ENCODE peak calls at places on chromosome 2, in five cellular contexts. J is neural progenitor cell, C is PC-9, Q is HCT116, P is GM23248. T is an unnamed sample.
A peak's percentile ranks its signal among the peaks of the same experiment; 100 is the strongest.

GRCh38 chr2:169362346-169363026 is at the start of gene LRP2:
- DNase-seq in J (peak; percentile 74), C (no peak), Q (no peak), P (peak; percentile 19), T (no peak)

GRCh38 chr2:162914161-162914560 is 75.6 kb upstream of the KCNH7 start:
- DNase-seq in J (no peak), C (no peak), Q (no peak), P (no peak), T (peak; percentile 45)

GRCh38 chr2:241234962-241235361 is 46.5 kb downstream of the ANO7 start:
- DNase-seq in J (no peak), C (no peak), Q (no peak), P (no peak), T (no peak)

GRCh38 chr2:22958281-22958680 is 426.7 kb upstream of the KLHL29 start:
- DNase-seq in J (no peak), C (no peak), Q (no peak), P (no peak), T (no peak)

GRCh38 chr2:191691016-191691725 is 13.2 kb downstream of the NABP1 start:
- DNase-seq in J (peak; percentile 60), C (peak; percentile 71), Q (peak; percentile 61), P (peak; percentile 88), T (peak; percentile 79)

GRCh38 chr2:169476459-169476858 is 2.8 kb upstream of the BBS5 start:
- DNase-seq in J (no peak), C (peak; percentile 83), Q (peak; percentile 21), P (peak; percentile 19), T (peak; percentile 15)

GRCh38 chr2:236317938-236318396 is 53.8 kb upstream of the ASB18 start:
- DNase-seq in J (no peak), C (no peak), Q (no peak), P (no peak), T (no peak)

GRCh38 chr2:209933499-209934458 is 68.7 kb upstream of the RPE start:
- DNase-seq in J (no peak), C (no peak), Q (no peak), P (peak; percentile 85), T (peak; percentile 92)

GRCh38 chr2:238216651-238217184 is 13.2 kb upstream of the ILKAP start:
- DNase-seq in J (no peak), C (no peak), Q (no peak), P (no peak), T (no peak)

GRCh38 chr2:6202756-6203155 is 510.6 kb downstream of the SOX11 start:
- DNase-seq in J (no peak), C (peak; percentile 93), Q (no peak), P (no peak), T (no peak)

GRCh38 chr2:106157416-106157815 is 36.7 kb downstream of the UXS1 start:
- DNase-seq in J (no peak), C (no peak), Q (no peak), P (no peak), T (no peak)

GRCh38 chr2:66929632-66930385 is 467.3 kb upstream of the ETAA1 start:
- DNase-seq in J (no peak), C (peak; percentile 80), Q (no peak), P (peak; percentile 81), T (peak; percentile 85)

GRCh38 chr2:217858519-217859466 is 144.0 kb downstream of the TNS1 start:
- DNase-seq in J (peak; percentile 75), C (no peak), Q (no peak), P (peak; percentile 98), T (peak; percentile 94)

GRCh38 chr2:65997941-65998340 is 437.0 kb upstream of the MEIS1 start:
- DNase-seq in J (no peak), C (no peak), Q (no peak), P (no peak), T (no peak)

GRCh38 chr2:19747310-19748072 is 154.3 kb downstream of the TTC32 start:
- DNase-seq in J (no peak), C (no peak), Q (no peak), P (peak; percentile 76), T (no peak)

GRCh38 chr2:120552800-120553471 is 182.7 kb upstream of the GLI2 start:
- DNase-seq in J (peak; percentile 92), C (peak; percentile 90), Q (peak; percentile 84), P (peak; percentile 64), T (peak; percentile 80)

GRCh38 chr2:71545572-71546274 is 92.4 kb downstream of the DYSF start:
- DNase-seq in J (peak; percentile 80), C (peak; percentile 48), Q (peak; percentile 57), P (peak; percentile 71), T (peak; percentile 65)

GRCh38 chr2:75464348-75464946 is 96.3 kb downstream of the EVA1A start:
- DNase-seq in J (no peak), C (no peak), Q (peak; percentile 3), P (peak; percentile 58), T (peak; percentile 53)

GRCh38 chr2:43391159-43391876 is 164.9 kb upstream of the ZFP36L2 start:
- DNase-seq in J (no peak), C (no peak), Q (no peak), P (no peak), T (no peak)

GRCh38 chr2:178194600-178195389 is 483 bp downstream of the OSBPL6 start:
- DNase-seq in J (peak; percentile 77), C (no peak), Q (no peak), P (peak; percentile 86), T (peak; percentile 70)

GRCh38 chr2:199848323-199848722 is 2.7 kb downstream of the FTCDNL1 start:
- DNase-seq in J (no peak), C (no peak), Q (no peak), P (no peak), T (no peak)

GRCh38 chr2:170371231-170371630 is 193.3 kb downstream of the MYO3B start:
- DNase-seq in J (no peak), C (no peak), Q (no peak), P (no peak), T (no peak)

GRCh38 chr2:16155351-16156145 is 215.2 kb downstream of the MYCN start:
- DNase-seq in J (no peak), C (no peak), Q (no peak), P (no peak), T (no peak)

GRCh38 chr2:23456881-23457760 is 72.1 kb downstream of the KLHL29 start:
- DNase-seq in J (no peak), C (no peak), Q (no peak), P (peak; percentile 84), T (peak; percentile 48)

GRCh38 chr2:205730191-205730590 is 47.9 kb downstream of the NRP2 start:
- DNase-seq in J (no peak), C (no peak), Q (no peak), P (no peak), T (no peak)
- H3K27ac ChIP-seq in J (no peak overlapping the region), C (no peak overlapping the region), Q (no peak overlapping the region), P (no peak overlapping the region), T (no peak overlapping the region)

GRCh38 chr2:222303045-222303827 is 4.4 kb upstream of the PAX3 start:
- DNase-seq in J (peak; percentile 43), C (no peak), Q (no peak), P (no peak), T (no peak)

GRCh38 chr2:222305510-222306392 is 7.0 kb upstream of the PAX3 start:
- DNase-seq in J (peak; percentile 84), C (no peak), Q (no peak), P (peak; percentile 37), T (peak; percentile 33)

GRCh38 chr2:222303828-222304736 is 5.3 kb upstream of the PAX3 start:
- DNase-seq in J (peak; percentile 62), C (no peak), Q (no peak), P (no peak), T (no peak)

GRCh38 chr2:222306393-222307137 is 7.8 kb upstream of the PAX3 start:
- DNase-seq in J (peak; percentile 30), C (no peak), Q (no peak), P (no peak), T (no peak)

DNA sequence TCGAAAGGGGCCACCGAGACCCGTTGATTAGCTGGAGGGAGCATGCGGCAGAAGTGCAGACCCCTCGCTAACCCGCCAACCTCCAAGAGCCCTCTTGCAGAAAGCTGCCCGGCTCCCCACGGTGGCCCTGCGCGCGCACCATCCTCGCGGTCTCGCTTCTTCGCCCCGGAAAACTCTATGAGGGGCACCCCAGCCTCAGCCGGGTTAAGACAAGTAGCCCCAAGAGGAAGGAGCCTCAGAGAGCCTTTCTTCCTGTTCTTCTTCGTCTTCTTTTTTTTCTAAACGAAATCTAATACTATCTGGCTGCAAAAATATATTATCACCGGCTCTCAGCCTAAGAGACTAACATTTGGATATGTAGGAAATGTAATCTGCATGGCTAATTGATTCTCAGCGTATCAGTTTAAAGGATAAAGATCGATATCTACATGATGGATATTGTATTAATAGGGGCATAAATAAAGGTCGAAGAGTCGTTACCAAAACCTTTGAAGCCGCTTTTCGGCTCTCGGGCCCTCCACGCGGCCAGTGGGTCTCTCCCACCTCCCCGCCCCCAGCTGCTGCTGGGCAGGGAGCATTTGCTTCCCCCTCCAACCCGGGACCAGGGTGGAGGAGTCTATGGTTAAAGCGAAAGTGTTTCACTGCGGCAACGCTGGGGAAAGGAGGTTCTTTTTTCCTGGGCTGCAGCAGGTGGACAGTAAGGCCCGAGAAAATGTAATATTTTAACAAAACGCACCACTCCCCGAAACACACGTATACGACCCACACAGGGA is 6.1 kb upstream of the PAX3 start:
- DNase-seq in J (peak; percentile 62), C (no peak), Q (no peak), P (no peak), T (no peak)
- TF ChIP-seq EZH2 in J (no peak), C (no peak), Q (no peak), P (peak; percentile 89), T (peak; percentile 54)

DNA sequence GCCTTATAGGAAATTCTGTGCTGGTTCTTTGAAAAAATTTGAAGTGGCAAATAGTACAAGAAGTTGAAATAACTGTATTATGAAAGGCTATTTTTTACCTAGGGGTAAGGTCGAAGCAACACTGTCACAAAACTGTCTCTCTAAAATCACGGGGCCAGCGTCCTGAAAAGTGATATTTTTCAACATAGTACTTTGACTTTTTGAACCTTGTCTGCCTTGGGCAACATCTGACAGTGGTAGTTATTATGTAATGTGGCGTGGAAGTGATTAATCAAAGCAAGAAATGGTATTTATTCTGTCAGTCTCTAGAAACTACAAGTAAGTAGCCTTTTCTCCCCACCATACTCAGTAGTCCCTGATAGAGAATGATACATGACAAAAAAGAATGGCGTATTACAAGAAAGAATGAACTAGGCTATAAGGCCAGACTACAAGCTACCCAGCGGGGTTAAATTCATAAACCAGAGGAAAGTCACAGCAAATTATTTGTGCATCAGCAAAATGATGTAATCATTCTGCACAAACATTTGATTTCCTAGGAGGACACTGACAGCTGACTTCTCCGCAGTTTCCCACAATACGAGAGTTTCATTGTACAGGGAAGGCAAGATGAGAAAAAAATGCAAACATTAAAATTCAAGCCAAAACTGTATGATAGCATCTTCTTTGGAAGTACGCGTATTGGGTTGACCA is 9.8 kb downstream of the GEN1 start:
- DNase-seq in J (no peak), C (no peak), Q (no peak), P (no peak), T (no peak)
- H3K27ac ChIP-seq in J (no peak overlapping the region), C (no peak overlapping the region), Q (no peak overlapping the region), P (no peak overlapping the region), T (no peak overlapping the region)

DNA sequence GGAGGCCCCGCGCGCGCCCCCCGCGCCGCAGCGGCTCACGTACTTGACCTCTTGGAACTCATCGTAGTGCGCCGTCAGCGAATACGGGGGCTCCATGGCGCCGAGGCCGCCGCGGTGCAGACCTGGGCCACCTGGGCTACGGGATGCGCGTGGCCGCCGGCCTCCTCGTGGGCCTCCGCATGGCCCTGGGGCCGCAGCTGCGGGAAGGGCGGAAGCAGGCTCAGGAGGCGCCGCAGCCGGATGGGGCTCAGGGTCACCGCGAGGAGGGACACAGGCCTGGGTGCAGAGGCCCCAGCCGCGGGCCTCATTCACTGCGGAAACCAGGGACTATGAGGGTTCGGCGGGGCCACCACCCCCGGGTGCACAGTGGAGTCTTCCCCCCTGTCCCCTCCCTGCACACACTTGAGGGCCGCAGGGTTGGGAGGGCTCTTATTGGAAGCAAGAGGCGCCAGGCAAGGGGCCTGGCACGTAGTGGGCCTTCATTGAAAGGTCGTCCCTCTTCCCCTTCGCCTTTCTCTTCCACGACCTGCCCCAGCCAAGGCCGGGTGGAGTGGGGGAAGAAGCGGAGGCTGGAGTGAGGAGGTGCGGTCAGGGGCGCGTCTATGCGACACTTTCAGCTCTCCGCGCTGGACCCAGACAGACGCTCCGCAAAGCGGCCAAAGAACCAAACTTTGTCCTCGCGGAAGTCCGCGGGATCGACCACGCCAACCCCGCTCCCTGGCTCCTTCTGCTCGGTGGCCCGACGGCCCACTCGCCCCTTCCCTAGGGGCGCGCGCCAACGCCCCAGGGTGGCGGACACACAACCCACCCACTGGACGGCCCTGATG is 863 bp downstream of the ECEL1 start:
- DNase-seq in J (no peak), C (no peak), Q (no peak), P (no peak), T (no peak)
- TF ChIP-seq EZH2 in J (peak; percentile 83), C (no peak), Q (no peak), P (peak; percentile 94), T (peak; percentile 96)

T was measured in fibroblast of lung.